ENCODE peak calls at places on chromosomes 3 and 15, in nine cellular contexts. D is AG04450, G is astrocyte, E is HCT116, L is heart right ventricle, H is iPS DF 6.9, M is psoas muscle, U is upper lobe of right lung, O is mammary epithelial cell. K is an unnamed sample.

GRCh38 chr15:71444032-71444810 is 328.9 kb downstream of the THSD4 start:
- DNase-seq in D (no peak), G (no peak), E (no peak), L (no peak), H (no peak), M (no peak), U (no peak), O (no peak), K (no peak)

GRCh38 chr3:10533731-10534011 is 28.3 kb upstream of the ATP2B2 start:
- DNase-seq in D (no peak), G (no peak), E (no peak), L (no peak), H (no peak), M (no peak), U (no peak), O (no peak), K (no peak)

GRCh38 chr3:194046995-194047681 is 88.8 kb upstream of the HES1 start:
- DNase-seq in D (no peak), G (no peak), E (no peak), L (peak; percentile 74), H (no peak), M (peak; percentile 89), U (peak; percentile 83), O (no peak), K (no peak)

GRCh38 chr3:20648294-20648693 is 462.3 kb upstream of the SGO1 start:
- DNase-seq in D (peak; percentile 43), G (peak; percentile 91), E (no peak), L (no peak), H (no peak), M (no peak), U (no peak), O (peak; percentile 62), K (no peak)

GRCh38 chr3:12897537-12898289 is 56.3 kb upstream of the RPL32 start:
- DNase-seq in D (no peak), G (no peak), E (no peak), L (no peak), H (no peak), M (peak; percentile 30), U (no peak), O (peak; percentile 77), K (no peak)

GRCh38 chr3:10941972-10942371 is 50.6 kb upstream of the SLC6A1 start:
- DNase-seq in D (no peak), G (no peak), E (no peak), L (no peak), H (peak; percentile 13), M (no peak), U (peak; percentile 53), O (peak; percentile 53), K (no peak)

GRCh38 chr3:159007331-159007730 is 205.5 kb downstream of the MFSD1 start:
- DNase-seq in D (no peak), G (no peak), E (no peak), L (no peak), H (no peak), M (no peak), U (no peak), O (no peak), K (no peak)

GRCh38 chr3:81214626-81215025 is 546.8 kb downstream of the GBE1 start:
- DNase-seq in D (no peak), G (peak; percentile 78), E (no peak), L (no peak), H (no peak), M (no peak), U (no peak), O (no peak), K (no peak)

GRCh38 chr15:20356444-20357138 is 185.0 kb downstream of the GOLGA6L6 start:
- DNase-seq in D (no peak), G (no peak), E (peak; percentile 32), L (peak; percentile 64), H (peak; percentile 37), M (peak; percentile 71), U (peak; percentile 79), O (no peak), K (peak; percentile 85)

GRCh38 chr15:77572186-77572585 is 60.5 kb downstream of the LINGO1 start:
- DNase-seq in D (no peak), G (no peak), E (no peak), L (no peak), H (no peak), M (peak; percentile 26), U (no peak), O (no peak), K (no peak)

GRCh38 chr3:150135321-150135721 is 164.6 kb upstream of the PFN2 start:
- DNase-seq in D (no peak), G (no peak), E (no peak), L (no peak), H (no peak), M (no peak), U (no peak), O (no peak), K (no peak)

GRCh38 chr3:53236112-53236841 is 19.5 kb downstream of the TKT start:
- DNase-seq in D (peak; percentile 72), G (peak; percentile 90), E (peak; percentile 34), L (peak; percentile 73), H (no peak), M (peak; percentile 72), U (peak; percentile 85), O (peak; percentile 68), K (no peak)

GRCh38 chr3:51378726-51379125 is 6.4 kb upstream of the MANF start:
- DNase-seq in D (no peak), G (no peak), E (no peak), L (no peak), H (no peak), M (no peak), U (no peak), O (no peak), K (no peak)

GRCh38 chr15:101255066-101255415 is 3.2 kb upstream of the CHSY1 start:
- DNase-seq in D (no peak), G (peak; percentile 29), E (no peak), L (no peak), H (no peak), M (no peak), U (no peak), O (no peak), K (no peak)

GRCh38 chr3:128398586-128398985 is 68.1 kb downstream of the DNAJB8 start:
- DNase-seq in D (no peak), G (no peak), E (no peak), L (no peak), H (no peak), M (no peak), U (no peak), O (no peak), K (no peak)

GRCh38 chr15:90047956-90048575 is 46.9 kb downstream of the ZNF710 start:
- DNase-seq in D (no peak), G (peak; percentile 19), E (no peak), L (no peak), H (no peak), M (peak; percentile 70), U (no peak), O (no peak), K (no peak)

GRCh38 chr3:15348246-15348645 is 15.9 kb upstream of the SH3BP5 start:
- DNase-seq in D (no peak), G (no peak), E (no peak), L (no peak), H (no peak), M (no peak), U (no peak), O (no peak), K (no peak)

GRCh38 chr3:88957751-88958452 is 149.5 kb upstream of the EPHA3 start:
- DNase-seq in D (peak; percentile 30), G (peak; percentile 93), E (no peak), L (no peak), H (no peak), M (no peak), U (no peak), O (peak; percentile 78), K (no peak)
- H3K27ac ChIP-seq in D (peak overlapping the region; percentile 79), G (peak overlapping the region; percentile 95), E (no peak overlapping the region), L (no peak overlapping the region), H (no peak overlapping the region), M (no peak overlapping the region), U (no peak overlapping the region), O (peak overlapping the region; percentile 36), K (no peak overlapping the region)

DNA sequence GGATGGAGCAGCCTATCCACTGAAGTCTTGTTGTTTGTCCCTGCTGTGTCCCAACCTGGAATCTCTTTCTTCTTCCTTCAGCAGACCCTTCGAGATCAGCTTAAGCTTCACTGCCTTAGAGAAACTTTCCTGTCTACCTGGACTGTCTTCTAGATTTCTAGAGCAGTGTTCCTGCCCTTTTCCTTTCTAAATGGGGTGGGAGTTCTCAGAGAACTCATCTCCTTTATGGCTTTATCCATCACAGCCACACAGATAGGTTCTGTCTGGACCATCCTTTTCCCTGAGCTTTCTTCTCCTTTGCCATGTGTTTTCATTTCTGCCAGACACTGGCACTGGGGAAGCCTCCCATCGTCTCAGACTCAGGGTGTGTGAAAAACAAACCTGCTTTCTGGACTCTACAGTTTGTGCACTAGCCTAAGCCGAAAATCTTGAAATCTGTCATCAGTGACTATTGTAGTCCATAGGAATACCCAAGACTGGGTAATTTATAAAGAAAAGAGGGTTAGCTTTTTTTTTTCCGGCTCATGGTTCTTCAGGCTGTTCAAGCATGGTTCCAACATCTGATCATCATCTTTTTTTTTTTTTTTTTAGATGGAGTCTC is 177.5 kb downstream of the PGPEP1L start:
- DNase-seq in D (no peak), G (no peak), E (no peak), L (no peak), H (no peak), M (no peak), U (no peak), O (no peak), K (no peak)
- H3K9me3 ChIP-seq in D (peaks cover 52% of the 10 kb centered on the region), G (peaks cover 16% of the 10 kb centered on the region), E (peaks cover 13% of the 10 kb centered on the region), L (peaks cover 5% of the 10 kb centered on the region), H (no peaks in the 10 kb centered on the region), M (peaks cover 62% of the 10 kb centered on the region), U (peaks cover 42% of the 10 kb centered on the region), O (peaks cover 41% of the 10 kb centered on the region), K (peaks cover 50% of the 10 kb centered on the region)

DNA sequence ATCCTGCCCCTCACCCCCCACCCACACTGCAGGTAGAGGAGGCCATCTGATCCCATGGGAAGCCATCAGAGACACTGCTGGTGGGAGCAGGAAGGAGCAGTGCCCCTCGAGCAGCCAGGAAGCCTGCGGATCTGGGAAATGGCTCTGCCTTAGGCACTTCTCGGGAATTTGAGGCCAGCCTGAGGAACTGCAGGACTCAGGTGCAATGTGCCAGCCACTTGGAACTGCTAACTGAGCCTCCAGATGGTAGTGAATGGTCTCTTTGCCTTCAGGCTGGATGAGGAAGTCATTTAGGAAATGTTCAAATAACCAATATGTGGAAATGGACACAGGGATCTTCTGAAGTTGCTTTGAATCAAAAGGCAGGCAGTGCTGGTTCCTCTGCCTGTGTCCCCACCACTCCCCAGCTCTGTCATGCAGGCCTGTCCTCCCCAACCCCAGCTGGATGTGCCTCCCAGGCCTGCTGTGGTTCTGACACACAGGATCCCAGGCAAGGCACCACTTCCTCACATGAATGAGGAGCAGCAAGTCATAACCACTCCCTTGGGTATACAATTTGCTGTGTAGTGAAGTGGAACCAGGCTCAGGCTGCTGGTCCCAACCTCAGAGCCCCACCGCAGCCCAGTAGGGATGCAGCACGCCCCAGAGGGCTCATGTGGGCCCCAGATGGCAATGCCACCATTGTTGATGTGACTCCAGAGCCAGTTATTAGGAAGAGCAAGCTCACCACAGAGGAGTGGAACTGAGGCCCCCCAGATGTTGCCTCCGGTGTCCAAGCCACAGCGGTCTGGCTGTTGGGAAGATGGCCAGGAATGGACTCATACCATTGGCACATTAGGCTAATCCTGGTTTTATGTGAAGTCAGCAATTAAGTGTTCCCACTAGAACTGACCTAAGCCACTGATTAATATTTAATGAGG is 46.5 kb upstream of the LIMD1 start:
- DNase-seq in D (no peak), G (peak; percentile 60), E (no peak), L (peak; percentile 57), H (no peak), M (peak; percentile 79), U (no peak), O (no peak), K (no peak)
- H3K27me3 ChIP-seq in D (no peaks in the 10 kb centered on the region), G (no peaks in the 10 kb centered on the region), E (no peaks in the 10 kb centered on the region), L (no peaks in the 10 kb centered on the region), H (no peaks in the 10 kb centered on the region), M (no peaks in the 10 kb centered on the region), U (no peaks in the 10 kb centered on the region), O (no peaks in the 10 kb centered on the region), K (no peaks in the 10 kb centered on the region)

GRCh38 chr3:72448858-72449257 is 399.4 kb downstream of the SHQ1 start:
- DNase-seq in D (no peak), G (peak; percentile 25), E (no peak), L (no peak), H (no peak), M (no peak), U (no peak), O (peak; percentile 50), K (no peak)
- H3K27ac ChIP-seq in D (no peak overlapping the region), G (no peak overlapping the region), E (no peak overlapping the region), L (no peak overlapping the region), H (no peak overlapping the region), M (no peak overlapping the region), U (no peak overlapping the region), O (no peak overlapping the region), K (no peak overlapping the region)

K was measured in CD4-positive, alpha-beta T cell.